ENCODE peak calls at places on chromosomes 6 and 20, in nine cellular contexts. One of them, this sample, is unnamed.

GRCh38 chr6:124854338-124854922 is 107.8 kb upstream of the RNF217 start:
- DNase-seq in transverse colon: no peak
- DNase-seq in A549: no peak
- DNase-seq in H1: no peak
- DNase-seq in suprapubic skin: no peak
- DNase-seq in K562: no peak
- DNase-seq in ovary: no peak
- DNase-seq in SK-N-SH: no peak
- DNase-seq in sigmoid colon: no peak
- DNase-seq in this sample: no peak

GRCh38 chr6:148507774-148508173 is 165.1 kb downstream of the SASH1 start:
- DNase-seq in suprapubic skin: no peak
- DNase-seq in A549: no peak
- DNase-seq in SK-N-SH: no peak
- DNase-seq in sigmoid colon: peak; percentile 88
- DNase-seq in H1: no peak
- DNase-seq in transverse colon: no peak
- DNase-seq in ovary: no peak
- DNase-seq in K562: no peak
- DNase-seq in this sample: peak; percentile 81

GRCh38 chr6:73857341-73857890 is 161.4 kb downstream of the CD109 start:
- DNase-seq in ovary: no peak
- DNase-seq in SK-N-SH: no peak
- DNase-seq in sigmoid colon: no peak
- DNase-seq in transverse colon: no peak
- DNase-seq in K562: no peak
- DNase-seq in A549: no peak
- DNase-seq in H1: no peak
- DNase-seq in suprapubic skin: no peak
- DNase-seq in this sample: no peak

GRCh38 chr20:53227523-53227922 is 255.4 kb downstream of the TSHZ2 start:
- DNase-seq in transverse colon: no peak
- DNase-seq in K562: no peak
- DNase-seq in A549: no peak
- DNase-seq in suprapubic skin: no peak
- DNase-seq in SK-N-SH: peak; percentile 23
- DNase-seq in ovary: no peak
- DNase-seq in H1: no peak
- DNase-seq in sigmoid colon: no peak
- DNase-seq in this sample: no peak

GRCh38 chr20:1375515-1375914 is 17.3 kb downstream of the FKBP1A start:
- DNase-seq in ovary: no peak
- DNase-seq in transverse colon: no peak
- DNase-seq in SK-N-SH: no peak
- DNase-seq in H1: peak; percentile 40
- DNase-seq in suprapubic skin: no peak
- DNase-seq in A549: no peak
- DNase-seq in sigmoid colon: no peak
- DNase-seq in K562: no peak
- DNase-seq in this sample: no peak

GRCh38 chr6:39273394-39273793 is 40.8 kb downstream of the KCNK17 start:
- DNase-seq in suprapubic skin: no peak
- DNase-seq in sigmoid colon: no peak
- DNase-seq in ovary: no peak
- DNase-seq in K562: no peak
- DNase-seq in SK-N-SH: no peak
- DNase-seq in H1: peak; percentile 64
- DNase-seq in transverse colon: peak; percentile 41
- DNase-seq in A549: no peak
- DNase-seq in this sample: no peak

GRCh38 chr6:3086282-3086946 is 18.1 kb downstream of the RIPK1 start:
- DNase-seq in SK-N-SH: no peak
- DNase-seq in A549: no peak
- DNase-seq in sigmoid colon: no peak
- DNase-seq in transverse colon: no peak
- DNase-seq in ovary: no peak
- DNase-seq in K562: no peak
- DNase-seq in H1: no peak
- DNase-seq in suprapubic skin: no peak
- DNase-seq in this sample: no peak

GRCh38 chr6:169224185-169224695 is 29.4 kb downstream of the THBS2 start:
- DNase-seq in ovary: peak; percentile 91
- DNase-seq in A549: no peak
- DNase-seq in K562: peak; percentile 69
- DNase-seq in SK-N-SH: no peak
- DNase-seq in sigmoid colon: peak; percentile 61
- DNase-seq in suprapubic skin: no peak
- DNase-seq in transverse colon: no peak
- DNase-seq in H1: no peak
- DNase-seq in this sample: no peak

GRCh38 chr6:64505312-64505711 is 869.7 kb downstream of the PHF3 start:
- DNase-seq in suprapubic skin: no peak
- DNase-seq in SK-N-SH: peak; percentile 24
- DNase-seq in ovary: no peak
- DNase-seq in K562: peak; percentile 9
- DNase-seq in transverse colon: no peak
- DNase-seq in sigmoid colon: no peak
- DNase-seq in A549: no peak
- DNase-seq in H1: peak; percentile 78
- DNase-seq in this sample: no peak

GRCh38 chr6:158018851-158019361 is 37.2 kb downstream of the SYNJ2 start:
- DNase-seq in sigmoid colon: no peak
- DNase-seq in K562: no peak
- DNase-seq in A549: no peak
- DNase-seq in transverse colon: no peak
- DNase-seq in suprapubic skin: no peak
- DNase-seq in ovary: no peak
- DNase-seq in H1: no peak
- DNase-seq in SK-N-SH: no peak
- DNase-seq in this sample: no peak

GRCh38 chr20:10609276-10609675 is 64.5 kb downstream of the JAG1 start:
- DNase-seq in H1: no peak
- DNase-seq in sigmoid colon: peak; percentile 90
- DNase-seq in K562: no peak
- DNase-seq in transverse colon: no peak
- DNase-seq in A549: no peak
- DNase-seq in SK-N-SH: no peak
- DNase-seq in suprapubic skin: no peak
- DNase-seq in ovary: peak; percentile 64
- DNase-seq in this sample: peak; percentile 66

GRCh38 chr6:37514377-37514776 is 14.7 kb upstream of the CCDC167 start:
- DNase-seq in suprapubic skin: no peak
- DNase-seq in transverse colon: no peak
- DNase-seq in H1: no peak
- DNase-seq in A549: no peak
- DNase-seq in K562: no peak
- DNase-seq in SK-N-SH: no peak
- DNase-seq in ovary: no peak
- DNase-seq in sigmoid colon: no peak
- DNase-seq in this sample: no peak

GRCh38 chr20:50388733-50389436 is 121.3 kb upstream of the PTPN1 start:
- DNase-seq in transverse colon: no peak
- DNase-seq in H1: no peak
- DNase-seq in ovary: no peak
- DNase-seq in sigmoid colon: no peak
- DNase-seq in K562: no peak
- DNase-seq in A549: no peak
- DNase-seq in SK-N-SH: no peak
- DNase-seq in suprapubic skin: no peak
- DNase-seq in this sample: no peak

GRCh38 chr20:3173582-3174441 is 463 bp upstream of the LZTS3 start:
- DNase-seq in sigmoid colon: peak; percentile 94
- DNase-seq in SK-N-SH: peak; percentile 99
- DNase-seq in ovary: peak; percentile 92
- DNase-seq in transverse colon: peak; percentile 93
- DNase-seq in K562: peak; percentile 94
- DNase-seq in H1: peak; percentile 98
- DNase-seq in suprapubic skin: peak; percentile 92
- DNase-seq in A549: peak; percentile 92
- DNase-seq in this sample: peak; percentile 83

GRCh38 chr20:11937230-11937629 is 19.5 kb downstream of the BTBD3 start:
- DNase-seq in transverse colon: no peak
- DNase-seq in sigmoid colon: no peak
- DNase-seq in H1: no peak
- DNase-seq in suprapubic skin: no peak
- DNase-seq in K562: no peak
- DNase-seq in SK-N-SH: no peak
- DNase-seq in A549: no peak
- DNase-seq in ovary: no peak
- DNase-seq in this sample: no peak

GRCh38 chr20:11935212-11935611 is 17.5 kb downstream of the BTBD3 start:
- DNase-seq in ovary: no peak
- DNase-seq in sigmoid colon: no peak
- DNase-seq in suprapubic skin: no peak
- DNase-seq in H1: no peak
- DNase-seq in K562: no peak
- DNase-seq in A549: no peak
- DNase-seq in SK-N-SH: no peak
- DNase-seq in transverse colon: no peak
- DNase-seq in this sample: no peak

GRCh38 chr20:11941593-11942261 is 24.0 kb downstream of the BTBD3 start:
- DNase-seq in transverse colon: no peak
- DNase-seq in K562: no peak
- DNase-seq in ovary: no peak
- DNase-seq in sigmoid colon: no peak
- DNase-seq in H1: no peak
- DNase-seq in suprapubic skin: no peak
- DNase-seq in SK-N-SH: no peak
- DNase-seq in A549: no peak
- DNase-seq in this sample: no peak

GRCh38 chr20:11935754-11936551 is 18.3 kb downstream of the BTBD3 start:
- DNase-seq in ovary: no peak
- DNase-seq in sigmoid colon: no peak
- DNase-seq in K562: no peak
- DNase-seq in suprapubic skin: no peak
- DNase-seq in A549: no peak
- DNase-seq in transverse colon: no peak
- DNase-seq in SK-N-SH: no peak
- DNase-seq in H1: no peak
- DNase-seq in this sample: no peak
- H3K27ac ChIP-seq in ovary: no peak overlapping the region
- H3K27ac ChIP-seq in sigmoid colon: no peak overlapping the region
- H3K27ac ChIP-seq in K562: no peak overlapping the region
- H3K27ac ChIP-seq in suprapubic skin: no peak overlapping the region
- H3K27ac ChIP-seq in A549: no peak overlapping the region
- H3K27ac ChIP-seq in transverse colon: no peak overlapping the region
- H3K27ac ChIP-seq in SK-N-SH: no peak overlapping the region
- H3K27ac ChIP-seq in H1: no peak overlapping the region
- H3K27ac ChIP-seq in this sample: no peak overlapping the region

GRCh38 chr6:1614448-1614766 is 4.7 kb downstream of the FOXC1 start:
- DNase-seq in sigmoid colon: no peak
- DNase-seq in SK-N-SH: no peak
- DNase-seq in suprapubic skin: no peak
- DNase-seq in transverse colon: no peak
- DNase-seq in K562: no peak
- DNase-seq in H1: no peak
- DNase-seq in ovary: no peak
- DNase-seq in A549: no peak
- DNase-seq in this sample: no peak

GRCh38 chr6:1611572-1612385 is 2.1 kb downstream of the FOXC1 start:
- DNase-seq in K562: no peak
- DNase-seq in suprapubic skin: no peak
- DNase-seq in transverse colon: no peak
- DNase-seq in ovary: no peak
- DNase-seq in SK-N-SH: no peak
- DNase-seq in sigmoid colon: no peak
- DNase-seq in H1: no peak
- DNase-seq in A549: no peak
- DNase-seq in this sample: no peak

GRCh38 chr6:1612386-1612893 is 2.7 kb downstream of the FOXC1 start:
- DNase-seq in H1: no peak
- DNase-seq in sigmoid colon: no peak
- DNase-seq in K562: no peak
- DNase-seq in suprapubic skin: no peak
- DNase-seq in ovary: no peak
- DNase-seq in transverse colon: no peak
- DNase-seq in SK-N-SH: no peak
- DNase-seq in A549: no peak
- DNase-seq in this sample: no peak

GRCh38 chr6:1613631-1614447 is 4.1 kb downstream of the FOXC1 start:
- DNase-seq in SK-N-SH: peak; percentile 89
- DNase-seq in H1: peak; percentile 81
- DNase-seq in K562: no peak
- DNase-seq in A549: no peak
- DNase-seq in sigmoid colon: no peak
- DNase-seq in ovary: no peak
- DNase-seq in suprapubic skin: no peak
- DNase-seq in transverse colon: no peak
- DNase-seq in this sample: no peak

GRCh38 chr6:1612902-1613301 is 3.2 kb downstream of the FOXC1 start:
- DNase-seq in SK-N-SH: no peak
- DNase-seq in transverse colon: no peak
- DNase-seq in A549: no peak
- DNase-seq in H1: no peak
- DNase-seq in K562: no peak
- DNase-seq in suprapubic skin: no peak
- DNase-seq in sigmoid colon: no peak
- DNase-seq in ovary: no peak
- DNase-seq in this sample: peak; percentile 12
- TF ChIP-seq EP300 in SK-N-SH: peak; percentile 37
- TF ChIP-seq EP300 in transverse colon: no peak
- TF ChIP-seq EP300 in A549: no peak
- TF ChIP-seq EP300 in H1: no peak
- TF ChIP-seq EP300 in K562: no peak
- TF ChIP-seq EP300 in suprapubic skin: no peak
- TF ChIP-seq EP300 in sigmoid colon: no peak
- TF ChIP-seq EP300 in ovary: no peak
- TF ChIP-seq EP300 in this sample: no peak

DNA sequence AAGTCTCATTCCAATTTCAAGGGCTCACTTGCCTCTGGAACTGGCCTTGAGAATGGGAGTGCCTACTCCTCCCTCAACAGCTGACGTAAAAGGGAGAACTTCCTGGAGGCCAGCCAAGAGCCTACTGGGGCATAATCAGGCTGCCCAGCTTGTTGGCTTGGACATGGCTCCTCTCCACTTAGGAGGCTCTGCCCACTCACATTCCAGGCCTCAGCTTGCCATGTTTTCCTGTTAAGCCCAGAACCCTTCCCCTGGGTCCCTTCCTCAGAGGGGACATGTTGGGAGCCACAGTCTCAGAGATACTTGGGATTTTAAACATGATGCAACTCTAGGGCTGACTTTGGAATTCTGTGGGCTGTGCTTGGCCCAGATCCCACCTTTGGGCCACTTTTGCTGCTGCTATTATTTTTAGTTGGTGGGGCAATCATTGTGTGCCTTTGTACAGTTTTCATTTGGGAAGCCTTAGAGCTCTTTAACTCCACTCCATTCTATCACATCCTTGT is 31.5 kb upstream of the ADTRP start:
- DNase-seq in sigmoid colon: peak; percentile 85
- DNase-seq in A549: peak; percentile 50
- DNase-seq in transverse colon: peak; percentile 91
- DNase-seq in H1: no peak
- DNase-seq in SK-N-SH: no peak
- DNase-seq in K562: peak; percentile 60
- DNase-seq in suprapubic skin: no peak
- DNase-seq in ovary: peak; percentile 86
- DNase-seq in this sample: peak; percentile 65
- H3K27ac ChIP-seq in sigmoid colon: peak overlapping the region; percentile 5
- H3K27ac ChIP-seq in A549: peak overlapping the region; percentile 89
- H3K27ac ChIP-seq in transverse colon: peak overlapping the region; percentile 69
- H3K27ac ChIP-seq in H1: no peak overlapping the region
- H3K27ac ChIP-seq in SK-N-SH: peak overlapping the region; percentile 51
- H3K27ac ChIP-seq in K562: no peak overlapping the region
- H3K27ac ChIP-seq in suprapubic skin: peak overlapping the region; percentile 71
- H3K27ac ChIP-seq in ovary: no peak overlapping the region
- H3K27ac ChIP-seq in this sample: peak overlapping the region; percentile 46

GRCh38 chr20:51910202-51911050 is 108.1 kb upstream of the SALL4 start:
- DNase-seq in H1: no peak
- DNase-seq in sigmoid colon: no peak
- DNase-seq in K562: no peak
- DNase-seq in SK-N-SH: peak; percentile 36
- DNase-seq in A549: peak; percentile 71
- DNase-seq in transverse colon: no peak
- DNase-seq in suprapubic skin: no peak
- DNase-seq in ovary: no peak
- DNase-seq in this sample: no peak
- TF ChIP-seq EP300 in H1: no peak
- TF ChIP-seq EP300 in sigmoid colon: no peak
- TF ChIP-seq EP300 in K562: no peak
- TF ChIP-seq EP300 in SK-N-SH: no peak
- TF ChIP-seq EP300 in A549: no peak
- TF ChIP-seq EP300 in transverse colon: no peak
- TF ChIP-seq EP300 in suprapubic skin: no peak
- TF ChIP-seq EP300 in ovary: no peak
- TF ChIP-seq EP300 in this sample: no peak